ENCODE peak calls at places on chromosomes 7 and 10, in seven cellular contexts. One of them, this sample, is unnamed.

GRCh38 chr10:29471483-29471859 is 163.3 kb downstream of the SVIL start:
- DNase-seq in GM23248: peak
- DNase-seq in GM23338: no peak
- DNase-seq in hepatocyte: peak
- DNase-seq in neural progenitor cell: no peak
- DNase-seq in OCI-LY7: no peak
- DNase-seq in MM.1S: no peak
- DNase-seq in this sample: no peak

GRCh38 chr10:62760401-62760800 is 44.1 kb upstream of the ADO start:
- DNase-seq in GM23248: no peak
- DNase-seq in GM23338: no peak
- DNase-seq in hepatocyte: no peak
- DNase-seq in neural progenitor cell: peak
- DNase-seq in OCI-LY7: no peak
- DNase-seq in MM.1S: no peak
- DNase-seq in this sample: no peak

GRCh38 chr7:35255909-35256876 is 2.3 kb upstream of the TBX20 start:
- DNase-seq in GM23248: no peak
- DNase-seq in GM23338: peak
- DNase-seq in hepatocyte: no peak
- DNase-seq in neural progenitor cell: no peak
- DNase-seq in OCI-LY7: peak
- DNase-seq in MM.1S: no peak
- DNase-seq in this sample: no peak

GRCh38 chr7:114931656-114932011 is 9.7 kb downstream of the MDFIC start:
- DNase-seq in GM23248: no peak
- DNase-seq in GM23338: no peak
- DNase-seq in hepatocyte: no peak
- DNase-seq in neural progenitor cell: no peak
- DNase-seq in OCI-LY7: no peak
- DNase-seq in MM.1S: peak
- DNase-seq in this sample: no peak

GRCh38 chr10:102628451-102628911 is 15.8 kb upstream of the TRIM8 start:
- DNase-seq in GM23248: peak
- DNase-seq in GM23338: no peak
- DNase-seq in hepatocyte: peak
- DNase-seq in neural progenitor cell: no peak
- DNase-seq in OCI-LY7: no peak
- DNase-seq in MM.1S: no peak
- DNase-seq in this sample: peak

GRCh38 chr7:66047426-66047825 is 28.2 kb upstream of the ASL start:
- DNase-seq in GM23248: peak
- DNase-seq in GM23338: no peak
- DNase-seq in hepatocyte: peak
- DNase-seq in neural progenitor cell: no peak
- DNase-seq in OCI-LY7: no peak
- DNase-seq in MM.1S: no peak
- DNase-seq in this sample: no peak

GRCh38 chr7:157610671-157611295 is 274.0 kb downstream of the DNAJB6 start:
- DNase-seq in GM23248: no peak
- DNase-seq in GM23338: no peak
- DNase-seq in hepatocyte: no peak
- DNase-seq in neural progenitor cell: no peak
- DNase-seq in OCI-LY7: no peak
- DNase-seq in MM.1S: no peak
- DNase-seq in this sample: no peak

GRCh38 chr10:33216661-33217427 is 117.6 kb downstream of the NRP1 start:
- DNase-seq in GM23248: peak
- DNase-seq in GM23338: no peak
- DNase-seq in hepatocyte: no peak
- DNase-seq in neural progenitor cell: no peak
- DNase-seq in OCI-LY7: no peak
- DNase-seq in MM.1S: no peak
- DNase-seq in this sample: peak

GRCh38 chr7:1403844-1404404 is 55.3 kb downstream of the MICALL2 start:
- DNase-seq in GM23248: peak
- DNase-seq in GM23338: peak
- DNase-seq in hepatocyte: peak
- DNase-seq in neural progenitor cell: peak
- DNase-seq in OCI-LY7: no peak
- DNase-seq in MM.1S: no peak
- DNase-seq in this sample: peak

GRCh38 chr10:70337201-70337651 is 45.2 kb downstream of the LRRC20 start:
- DNase-seq in GM23248: peak
- DNase-seq in GM23338: peak
- DNase-seq in hepatocyte: no peak
- DNase-seq in neural progenitor cell: peak
- DNase-seq in OCI-LY7: no peak
- DNase-seq in MM.1S: no peak
- DNase-seq in this sample: no peak

GRCh38 chr10:76388321-76388720 is 956.9 kb downstream of the LRMDA start:
- DNase-seq in GM23248: peak
- DNase-seq in GM23338: no peak
- DNase-seq in hepatocyte: no peak
- DNase-seq in neural progenitor cell: no peak
- DNase-seq in OCI-LY7: no peak
- DNase-seq in MM.1S: no peak
- DNase-seq in this sample: no peak

GRCh38 chr10:47383254-47384147 is 592 bp downstream of the ZNF488 start:
- DNase-seq in GM23248: no peak
- DNase-seq in GM23338: peak
- DNase-seq in hepatocyte: no peak
- DNase-seq in neural progenitor cell: peak
- DNase-seq in OCI-LY7: peak
- DNase-seq in MM.1S: no peak
- DNase-seq in this sample: peak

GRCh38 chr7:107924841-107925490 is 34.0 kb downstream of the DLD start:
- DNase-seq in GM23248: no peak
- DNase-seq in GM23338: no peak
- DNase-seq in hepatocyte: no peak
- DNase-seq in neural progenitor cell: no peak
- DNase-seq in OCI-LY7: no peak
- DNase-seq in MM.1S: peak
- DNase-seq in this sample: no peak

GRCh38 chr10:119227825-119228224 is 20.5 kb downstream of the GRK5 start:
- DNase-seq in GM23248: no peak
- DNase-seq in GM23338: no peak
- DNase-seq in hepatocyte: no peak
- DNase-seq in neural progenitor cell: no peak
- DNase-seq in OCI-LY7: no peak
- DNase-seq in MM.1S: no peak
- DNase-seq in this sample: no peak

GRCh38 chr10:14474656-14475055 is 143.9 kb upstream of the FRMD4A start:
- DNase-seq in GM23248: no peak
- DNase-seq in GM23338: no peak
- DNase-seq in hepatocyte: no peak
- DNase-seq in neural progenitor cell: no peak
- DNase-seq in OCI-LY7: no peak
- DNase-seq in MM.1S: peak
- DNase-seq in this sample: no peak
- TF ChIP-seq EZH2phosphoT487 in GM23248: no peak
- TF ChIP-seq EZH2phosphoT487 in GM23338: no peak
- TF ChIP-seq EZH2phosphoT487 in hepatocyte: no peak
- TF ChIP-seq EZH2phosphoT487 in neural progenitor cell: no peak
- TF ChIP-seq EZH2phosphoT487 in OCI-LY7: no peak
- TF ChIP-seq EZH2phosphoT487 in MM.1S: no peak
- TF ChIP-seq EZH2phosphoT487 in this sample: no peak

DNA sequence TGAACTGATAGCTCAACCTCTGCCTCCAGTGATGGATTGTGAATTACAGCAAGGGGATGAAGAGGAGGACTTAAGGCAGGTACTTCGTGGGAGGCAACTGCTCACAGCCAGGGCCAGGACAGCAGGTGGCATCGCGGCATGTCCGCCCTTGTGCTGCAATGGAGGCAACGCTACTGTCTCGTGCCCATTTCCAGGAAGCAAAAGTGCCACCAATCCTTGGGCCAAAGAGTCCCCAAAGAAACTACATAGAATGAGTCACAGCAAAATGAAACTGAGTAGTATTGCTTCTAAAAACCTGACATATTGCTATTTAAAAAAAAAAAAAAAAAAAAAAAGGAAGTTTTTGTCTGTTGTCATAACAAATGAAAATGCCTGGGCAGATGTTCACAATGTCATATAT is 46.6 kb downstream of the RSU1 start:
- DNase-seq in GM23248: no peak
- DNase-seq in GM23338: no peak
- DNase-seq in hepatocyte: no peak
- DNase-seq in neural progenitor cell: no peak
- DNase-seq in OCI-LY7: no peak
- DNase-seq in MM.1S: no peak
- DNase-seq in this sample: no peak
- TF ChIP-seq EZH2phosphoT487 in GM23248: no peak
- TF ChIP-seq EZH2phosphoT487 in GM23338: no peak
- TF ChIP-seq EZH2phosphoT487 in hepatocyte: no peak
- TF ChIP-seq EZH2phosphoT487 in neural progenitor cell: no peak
- TF ChIP-seq EZH2phosphoT487 in OCI-LY7: no peak
- TF ChIP-seq EZH2phosphoT487 in MM.1S: no peak
- TF ChIP-seq EZH2phosphoT487 in this sample: no peak

DNA sequence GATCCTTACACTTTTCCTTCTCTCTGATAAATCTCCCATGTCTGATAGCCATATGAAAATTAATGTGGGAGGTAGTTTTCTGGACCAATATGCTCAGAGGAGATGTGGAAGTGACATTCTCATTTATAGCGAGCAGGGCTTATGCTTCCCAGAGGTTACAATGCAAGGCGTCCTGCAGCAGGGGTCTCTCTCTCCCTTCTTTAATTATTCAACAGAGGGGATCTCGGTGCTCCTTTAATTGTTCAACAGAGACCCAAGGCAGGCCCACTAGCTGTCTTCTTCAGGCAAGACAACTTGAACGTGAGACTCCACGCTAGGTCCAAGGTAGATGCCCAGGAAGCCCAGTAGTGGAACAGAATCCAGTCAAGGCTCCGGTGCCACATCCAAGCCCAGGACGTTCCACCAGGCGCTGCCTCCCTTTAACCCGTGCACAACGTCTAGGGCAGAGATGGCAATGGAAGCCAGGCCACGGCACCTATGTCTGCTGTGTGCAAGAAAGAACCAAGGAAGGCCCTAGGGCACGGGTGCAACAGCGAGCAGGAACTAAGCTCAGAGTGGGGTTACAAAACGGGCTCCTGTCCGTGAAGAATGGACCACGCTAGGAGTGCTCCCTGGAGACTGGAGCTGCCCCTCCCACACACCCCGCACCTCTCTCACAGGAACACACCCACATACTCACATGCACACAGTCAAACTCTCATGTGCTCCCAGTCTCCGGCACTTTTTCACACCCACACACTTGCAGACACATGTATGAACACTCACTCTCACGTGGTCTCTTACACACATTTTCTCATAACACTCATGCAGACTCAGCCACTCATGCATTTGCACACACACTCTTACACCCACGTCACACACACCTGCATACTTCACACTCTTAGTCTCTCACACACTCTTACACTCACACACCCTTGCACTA is 230.4 kb downstream of the TNS3 start:
- DNase-seq in GM23248: no peak
- DNase-seq in GM23338: no peak
- DNase-seq in hepatocyte: no peak
- DNase-seq in neural progenitor cell: peak
- DNase-seq in OCI-LY7: peak
- DNase-seq in MM.1S: no peak
- DNase-seq in this sample: no peak
- TF ChIP-seq EZH2phosphoT487 in GM23248: no peak
- TF ChIP-seq EZH2phosphoT487 in GM23338: no peak
- TF ChIP-seq EZH2phosphoT487 in hepatocyte: no peak
- TF ChIP-seq EZH2phosphoT487 in neural progenitor cell: no peak
- TF ChIP-seq EZH2phosphoT487 in OCI-LY7: no peak
- TF ChIP-seq EZH2phosphoT487 in MM.1S: no peak
- TF ChIP-seq EZH2phosphoT487 in this sample: no peak

GRCh38 chr7:15561840-15562239 is at the start of gene AGMO:
- DNase-seq in GM23248: peak
- DNase-seq in GM23338: no peak
- DNase-seq in hepatocyte: peak
- DNase-seq in neural progenitor cell: peak
- DNase-seq in OCI-LY7: no peak
- DNase-seq in MM.1S: no peak
- DNase-seq in this sample: no peak
- TF ChIP-seq EZH2phosphoT487 in GM23248: no peak
- TF ChIP-seq EZH2phosphoT487 in GM23338: no peak
- TF ChIP-seq EZH2phosphoT487 in hepatocyte: no peak
- TF ChIP-seq EZH2phosphoT487 in neural progenitor cell: no peak
- TF ChIP-seq EZH2phosphoT487 in OCI-LY7: no peak
- TF ChIP-seq EZH2phosphoT487 in MM.1S: no peak
- TF ChIP-seq EZH2phosphoT487 in this sample: no peak

DNA sequence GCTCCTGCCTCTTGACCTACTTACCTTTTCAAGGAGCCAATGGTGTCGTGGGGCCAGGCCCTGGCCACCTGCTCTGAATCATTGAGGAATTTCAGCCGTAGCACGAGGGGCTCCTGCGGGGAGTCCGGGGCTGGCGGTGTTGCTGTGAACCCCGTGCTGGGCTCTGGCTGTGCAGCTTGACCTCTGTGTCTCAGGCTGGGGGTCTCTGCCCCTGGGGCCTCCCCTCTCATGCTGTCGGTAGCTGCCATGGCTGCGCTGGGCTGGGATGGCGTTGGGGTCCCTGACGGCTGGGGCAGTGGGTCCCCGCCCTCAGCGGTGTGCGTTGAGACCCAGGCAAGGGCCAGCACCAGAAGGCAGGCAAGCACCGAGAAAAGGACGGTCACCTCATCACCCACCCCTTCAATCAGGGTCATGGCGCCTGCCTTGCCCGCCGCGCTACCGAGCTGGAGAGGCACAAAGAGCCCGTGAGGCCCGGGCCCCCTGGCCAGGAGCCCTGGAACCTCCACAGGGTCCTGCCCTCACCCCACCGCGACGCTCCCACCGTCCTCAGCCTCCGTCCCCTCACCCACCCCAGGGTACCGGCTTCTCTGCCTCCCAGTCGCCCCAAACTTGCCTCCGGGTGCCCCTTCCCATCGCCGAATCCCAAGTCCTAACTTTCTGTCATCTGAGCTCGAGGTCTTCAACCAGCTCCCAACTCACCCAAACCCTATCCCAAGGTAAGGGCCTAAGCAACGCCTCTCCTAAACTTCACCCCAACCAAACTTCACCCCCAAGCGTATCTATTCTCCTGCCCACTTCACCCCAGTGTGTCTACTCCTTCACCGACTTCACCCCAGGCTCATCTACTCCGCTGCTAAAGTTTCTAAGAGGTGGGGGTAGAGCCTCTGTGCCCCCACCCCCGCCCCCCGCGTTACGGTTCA is 882 bp downstream of the TMUB1 start:
- DNase-seq in GM23248: no peak
- DNase-seq in GM23338: no peak
- DNase-seq in hepatocyte: no peak
- DNase-seq in neural progenitor cell: no peak
- DNase-seq in OCI-LY7: no peak
- DNase-seq in MM.1S: no peak
- DNase-seq in this sample: no peak
- TF ChIP-seq EZH2phosphoT487 in GM23248: no peak
- TF ChIP-seq EZH2phosphoT487 in GM23338: no peak
- TF ChIP-seq EZH2phosphoT487 in hepatocyte: no peak
- TF ChIP-seq EZH2phosphoT487 in neural progenitor cell: no peak
- TF ChIP-seq EZH2phosphoT487 in OCI-LY7: no peak
- TF ChIP-seq EZH2phosphoT487 in MM.1S: no peak
- TF ChIP-seq EZH2phosphoT487 in this sample: no peak

This sample was measured in SK-N-SH.